ENCODE peak calls at places on chromosome 19, in ten cellular contexts. One of them, this sample, is unnamed.

GRCh38 chr19:9941646-9942045 is 5.3 kb upstream of the OLFM2 start:
- DNase-seq in brain microvascular endothelial cell: no peak
- DNase-seq in mucosa of descending colon: no peak
- DNase-seq in tibial nerve: no peak
- DNase-seq in tibial artery: no peak
- DNase-seq in cardiac fibroblast: peak
- DNase-seq in fibroblast of the aortic adventitia: no peak
- DNase-seq in mesothelial cell of epicardium: no peak
- DNase-seq in kidney epithelial cell: no peak
- DNase-seq in WTC11: no peak
- DNase-seq in this sample: no peak

GRCh38 chr19:41299755-41300089 is 10.2 kb upstream of the CCDC97 start:
- DNase-seq in tibial nerve: peak
- DNase-seq in mucosa of descending colon: no peak
- DNase-seq in WTC11: no peak
- DNase-seq in fibroblast of the aortic adventitia: peak
- DNase-seq in cardiac fibroblast: peak
- DNase-seq in mesothelial cell of epicardium: no peak
- DNase-seq in kidney epithelial cell: no peak
- DNase-seq in brain microvascular endothelial cell: peak
- DNase-seq in tibial artery: peak
- DNase-seq in this sample: no peak

GRCh38 chr19:29372921-29373797 is 152.6 kb upstream of the VSTM2B start:
- DNase-seq in tibial artery: no peak
- DNase-seq in kidney epithelial cell: no peak
- DNase-seq in tibial nerve: no peak
- DNase-seq in cardiac fibroblast: no peak
- DNase-seq in WTC11: no peak
- DNase-seq in mucosa of descending colon: no peak
- DNase-seq in fibroblast of the aortic adventitia: no peak
- DNase-seq in brain microvascular endothelial cell: no peak
- DNase-seq in mesothelial cell of epicardium: no peak
- DNase-seq in this sample: peak

GRCh38 chr19:30881281-30881680 is 468.0 kb downstream of the TSHZ3 start:
- DNase-seq in mucosa of descending colon: no peak
- DNase-seq in WTC11: no peak
- DNase-seq in fibroblast of the aortic adventitia: no peak
- DNase-seq in mesothelial cell of epicardium: no peak
- DNase-seq in cardiac fibroblast: no peak
- DNase-seq in tibial artery: no peak
- DNase-seq in kidney epithelial cell: no peak
- DNase-seq in tibial nerve: no peak
- DNase-seq in brain microvascular endothelial cell: no peak
- DNase-seq in this sample: no peak

GRCh38 chr19:10102787-10103236 is 334 bp upstream of the ANGPTL6 start:
- DNase-seq in WTC11: no peak
- DNase-seq in kidney epithelial cell: no peak
- DNase-seq in mucosa of descending colon: no peak
- DNase-seq in tibial artery: no peak
- DNase-seq in mesothelial cell of epicardium: no peak
- DNase-seq in fibroblast of the aortic adventitia: no peak
- DNase-seq in cardiac fibroblast: no peak
- DNase-seq in tibial nerve: no peak
- DNase-seq in brain microvascular endothelial cell: no peak
- DNase-seq in this sample: no peak

GRCh38 chr19:35316560-35316959 is 12.4 kb upstream of the CD22 start:
- DNase-seq in cardiac fibroblast: no peak
- DNase-seq in tibial artery: no peak
- DNase-seq in mesothelial cell of epicardium: no peak
- DNase-seq in brain microvascular endothelial cell: no peak
- DNase-seq in kidney epithelial cell: no peak
- DNase-seq in WTC11: no peak
- DNase-seq in fibroblast of the aortic adventitia: no peak
- DNase-seq in mucosa of descending colon: no peak
- DNase-seq in tibial nerve: no peak
- DNase-seq in this sample: no peak

GRCh38 chr19:18586311-18586710 is 2.3 kb upstream of the REX1BD start:
- DNase-seq in tibial nerve: no peak
- DNase-seq in WTC11: no peak
- DNase-seq in mesothelial cell of epicardium: no peak
- DNase-seq in cardiac fibroblast: no peak
- DNase-seq in tibial artery: no peak
- DNase-seq in mucosa of descending colon: no peak
- DNase-seq in fibroblast of the aortic adventitia: no peak
- DNase-seq in brain microvascular endothelial cell: no peak
- DNase-seq in kidney epithelial cell: no peak
- DNase-seq in this sample: no peak

GRCh38 chr19:55112781-55113569 is 4.5 kb downstream of the PPP1R12C start:
- DNase-seq in tibial artery: no peak
- DNase-seq in mucosa of descending colon: no peak
- DNase-seq in tibial nerve: no peak
- DNase-seq in brain microvascular endothelial cell: no peak
- DNase-seq in fibroblast of the aortic adventitia: no peak
- DNase-seq in kidney epithelial cell: no peak
- DNase-seq in WTC11: peak
- DNase-seq in cardiac fibroblast: no peak
- DNase-seq in mesothelial cell of epicardium: no peak
- DNase-seq in this sample: no peak

GRCh38 chr19:34269968-34270621 is 15.7 kb downstream of the GARRE1 start:
- DNase-seq in mucosa of descending colon: peak
- DNase-seq in kidney epithelial cell: peak
- DNase-seq in tibial nerve: no peak
- DNase-seq in mesothelial cell of epicardium: no peak
- DNase-seq in WTC11: no peak
- DNase-seq in cardiac fibroblast: peak
- DNase-seq in brain microvascular endothelial cell: peak
- DNase-seq in tibial artery: peak
- DNase-seq in fibroblast of the aortic adventitia: peak
- DNase-seq in this sample: no peak

GRCh38 chr19:18770663-18771327 is 20.3 kb downstream of the COMP start:
- DNase-seq in fibroblast of the aortic adventitia: no peak
- DNase-seq in brain microvascular endothelial cell: no peak
- DNase-seq in tibial artery: no peak
- DNase-seq in mucosa of descending colon: no peak
- DNase-seq in tibial nerve: no peak
- DNase-seq in WTC11: no peak
- DNase-seq in mesothelial cell of epicardium: no peak
- DNase-seq in kidney epithelial cell: no peak
- DNase-seq in cardiac fibroblast: no peak
- DNase-seq in this sample: no peak

DNA sequence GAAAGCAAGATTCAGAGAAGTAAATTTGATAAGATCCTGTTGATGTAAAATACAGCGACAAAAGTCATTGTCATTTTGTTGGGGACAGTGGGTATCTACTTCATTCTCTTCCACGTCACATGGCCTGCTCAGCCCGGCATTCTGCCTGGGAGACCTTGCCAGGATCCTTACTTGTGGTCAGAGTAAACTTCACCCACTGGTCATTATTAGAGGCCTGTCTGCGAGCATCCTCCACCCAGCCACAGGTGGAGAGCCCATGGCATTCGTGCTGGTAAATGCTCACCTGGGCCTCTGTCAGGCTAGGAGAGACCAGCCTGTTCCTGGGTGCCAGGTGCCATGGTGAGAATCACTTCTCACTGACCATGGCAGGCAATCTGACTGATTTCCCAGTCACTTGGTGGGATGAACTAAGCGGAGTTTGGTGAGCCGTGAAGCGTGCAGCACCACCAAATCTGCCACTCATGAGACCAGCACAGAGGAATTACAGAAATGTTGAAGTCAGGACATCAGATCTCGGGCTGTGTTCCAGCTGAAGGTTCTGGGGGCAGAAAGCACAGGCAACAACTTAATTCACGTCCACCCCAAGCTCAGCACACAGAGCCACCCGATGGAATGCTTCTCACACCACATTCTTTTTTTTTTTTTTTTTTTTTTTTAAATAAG is 107.0 kb downstream of the SIPA1L3 start:
- DNase-seq in mesothelial cell of epicardium: no peak
- DNase-seq in WTC11: no peak
- DNase-seq in tibial nerve: no peak
- DNase-seq in mucosa of descending colon: no peak
- DNase-seq in brain microvascular endothelial cell: no peak
- DNase-seq in fibroblast of the aortic adventitia: no peak
- DNase-seq in cardiac fibroblast: no peak
- DNase-seq in tibial artery: no peak
- DNase-seq in kidney epithelial cell: peak
- DNase-seq in this sample: no peak
- TF ChIP-seq CTCF in mesothelial cell of epicardium: no peak
- TF ChIP-seq CTCF in WTC11: no peak
- TF ChIP-seq CTCF in tibial nerve: no peak
- TF ChIP-seq CTCF in mucosa of descending colon: no peak
- TF ChIP-seq CTCF in brain microvascular endothelial cell: no peak
- TF ChIP-seq CTCF in fibroblast of the aortic adventitia: no peak
- TF ChIP-seq CTCF in cardiac fibroblast: no peak
- TF ChIP-seq CTCF in tibial artery: no peak
- TF ChIP-seq CTCF in kidney epithelial cell: no peak
- TF ChIP-seq CTCF in this sample: no peak

DNA sequence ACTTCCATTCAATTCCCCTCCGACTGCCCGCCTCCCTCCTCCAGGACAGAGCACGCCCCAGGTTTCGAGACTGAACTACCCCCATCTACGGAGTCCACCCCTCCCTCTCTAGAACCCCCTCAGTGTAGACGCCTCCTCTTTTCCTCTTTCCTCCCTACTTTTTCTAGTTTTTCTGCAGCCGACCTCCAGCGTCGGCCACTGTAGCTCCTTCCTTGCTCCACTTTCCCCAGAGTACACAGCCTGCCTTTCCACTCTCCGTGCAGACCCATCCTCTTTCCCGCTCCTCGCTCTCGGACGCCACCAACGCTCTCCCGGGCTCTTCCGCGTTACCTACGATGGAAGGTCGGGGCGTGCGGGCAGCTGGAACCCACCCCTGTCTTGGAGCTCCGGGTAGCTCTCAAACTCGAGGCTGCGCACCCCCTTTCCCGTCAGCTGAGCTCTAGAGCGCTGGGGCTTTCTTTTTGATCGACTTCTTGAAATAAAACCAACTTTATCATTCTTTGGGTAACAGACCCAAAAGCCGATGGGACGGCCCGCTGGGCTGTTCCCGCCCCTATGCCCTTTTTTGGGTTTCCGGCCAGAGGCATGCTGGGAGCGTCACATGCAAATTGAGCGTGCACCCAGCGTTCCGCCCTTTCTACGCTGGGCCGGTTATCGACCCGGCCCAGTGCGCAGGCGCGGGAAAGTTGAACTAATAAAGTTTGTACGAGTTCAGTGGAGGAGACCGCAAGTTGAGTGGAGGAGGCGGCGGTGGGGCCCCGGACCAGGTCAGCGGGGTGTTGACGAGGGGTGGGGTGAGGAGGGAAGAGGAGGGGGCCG is at the start of the genes BCL2L12 and IRF3:
- DNase-seq in cardiac fibroblast: peak
- DNase-seq in brain microvascular endothelial cell: peak
- DNase-seq in mucosa of descending colon: peak
- DNase-seq in tibial artery: peak
- DNase-seq in fibroblast of the aortic adventitia: peak
- DNase-seq in tibial nerve: peak
- DNase-seq in kidney epithelial cell: peak
- DNase-seq in mesothelial cell of epicardium: peak
- DNase-seq in WTC11: peak
- DNase-seq in this sample: peak
- TF ChIP-seq CTCF in cardiac fibroblast: no peak
- TF ChIP-seq CTCF in brain microvascular endothelial cell: no peak
- TF ChIP-seq CTCF in mucosa of descending colon: no peak
- TF ChIP-seq CTCF in tibial artery: no peak
- TF ChIP-seq CTCF in fibroblast of the aortic adventitia: no peak
- TF ChIP-seq CTCF in tibial nerve: peak
- TF ChIP-seq CTCF in kidney epithelial cell: no peak
- TF ChIP-seq CTCF in mesothelial cell of epicardium: no peak
- TF ChIP-seq CTCF in WTC11: no peak
- TF ChIP-seq CTCF in this sample: no peak

DNA sequence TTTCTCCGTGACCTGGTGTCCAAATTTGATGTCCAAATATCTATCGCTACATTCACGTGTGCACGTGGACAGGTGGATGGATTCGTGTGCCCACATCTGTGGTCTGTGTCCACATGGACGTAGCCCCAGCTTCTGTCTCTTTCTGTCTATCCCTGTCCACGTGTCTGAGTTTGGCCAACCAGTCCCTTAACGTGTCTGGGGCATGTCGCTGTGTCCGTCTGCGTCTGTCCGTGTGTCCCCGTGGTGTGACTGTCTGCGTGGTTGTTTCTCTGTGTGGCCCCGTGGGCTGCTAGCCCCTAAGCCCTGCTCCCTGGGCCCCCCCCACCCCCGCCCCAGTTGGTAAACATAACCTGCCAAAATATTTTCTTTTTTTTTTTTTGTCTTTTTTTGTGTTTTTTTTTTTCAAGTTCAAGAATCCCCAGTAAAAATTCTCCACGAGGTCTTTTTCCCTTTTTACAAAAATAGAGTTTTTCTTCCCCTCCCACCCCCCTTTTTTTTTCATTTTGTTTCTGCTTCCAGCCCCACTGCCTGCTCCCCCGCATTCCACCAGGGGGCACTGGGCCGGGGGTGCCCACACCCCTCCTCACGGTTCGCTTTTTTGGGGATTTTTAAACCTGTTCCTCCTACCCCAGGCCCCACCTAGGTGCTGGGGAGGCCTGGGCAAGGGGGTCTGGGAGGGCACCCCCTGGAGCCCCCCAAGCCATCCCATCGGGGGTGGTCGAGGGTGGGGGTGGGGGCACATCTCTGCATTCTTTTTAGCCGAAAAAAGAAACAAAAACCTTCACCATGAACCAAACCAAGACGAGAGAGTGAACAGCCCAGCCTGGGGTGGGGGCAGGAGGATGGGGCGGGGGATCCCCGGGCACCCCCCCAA is 18.3 kb downstream of the PRKCSH start:
- DNase-seq in fibroblast of the aortic adventitia: no peak
- DNase-seq in tibial artery: no peak
- DNase-seq in tibial nerve: no peak
- DNase-seq in brain microvascular endothelial cell: no peak
- DNase-seq in cardiac fibroblast: no peak
- DNase-seq in kidney epithelial cell: no peak
- DNase-seq in mesothelial cell of epicardium: no peak
- DNase-seq in WTC11: peak
- DNase-seq in mucosa of descending colon: no peak
- DNase-seq in this sample: no peak
- TF ChIP-seq CTCF in fibroblast of the aortic adventitia: peak
- TF ChIP-seq CTCF in tibial artery: no peak
- TF ChIP-seq CTCF in tibial nerve: no peak
- TF ChIP-seq CTCF in brain microvascular endothelial cell: peak
- TF ChIP-seq CTCF in cardiac fibroblast: peak
- TF ChIP-seq CTCF in kidney epithelial cell: peak
- TF ChIP-seq CTCF in mesothelial cell of epicardium: peak
- TF ChIP-seq CTCF in WTC11: peak
- TF ChIP-seq CTCF in mucosa of descending colon: no peak
- TF ChIP-seq CTCF in this sample: peak

DNA sequence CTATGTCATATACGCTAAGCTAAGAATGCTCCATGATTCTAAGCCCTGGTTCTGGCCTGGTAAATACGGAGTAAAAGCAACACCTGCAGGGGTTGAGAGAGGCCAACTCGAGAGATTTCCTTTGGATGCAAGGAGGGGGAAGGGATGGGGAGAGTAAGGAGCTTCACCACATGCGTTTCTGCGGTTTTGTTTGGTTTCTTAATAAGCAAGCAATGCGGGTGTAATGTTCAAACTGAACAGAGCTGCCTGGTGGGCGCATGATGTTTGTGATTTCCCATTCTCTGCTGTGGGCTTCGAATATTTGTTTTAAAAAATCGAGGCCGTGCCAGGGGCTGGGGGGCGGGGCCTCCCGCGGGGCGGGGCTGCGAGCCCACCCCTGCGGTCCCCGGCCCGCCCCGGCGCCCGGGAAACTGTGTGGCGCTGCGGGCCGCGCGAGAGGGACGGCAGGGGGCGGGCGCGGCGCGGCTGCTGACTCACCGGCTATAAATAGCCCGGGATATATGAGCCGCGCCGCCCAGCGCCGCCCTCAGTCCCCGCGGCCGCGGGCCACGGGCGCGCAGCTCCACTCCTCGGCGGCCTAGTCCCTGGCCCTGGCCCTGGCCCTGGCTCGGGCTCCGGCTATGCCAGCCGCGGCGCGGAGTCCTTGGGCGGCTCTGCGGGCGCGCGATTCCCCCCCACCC is 5.1 kb downstream of the BBC3 start:
- DNase-seq in brain microvascular endothelial cell: peak
- DNase-seq in kidney epithelial cell: no peak
- DNase-seq in mesothelial cell of epicardium: peak
- DNase-seq in tibial artery: peak
- DNase-seq in tibial nerve: peak
- DNase-seq in mucosa of descending colon: peak
- DNase-seq in fibroblast of the aortic adventitia: peak
- DNase-seq in WTC11: peak
- DNase-seq in cardiac fibroblast: peak
- DNase-seq in this sample: peak
- TF ChIP-seq CTCF in brain microvascular endothelial cell: peak
- TF ChIP-seq CTCF in kidney epithelial cell: no peak
- TF ChIP-seq CTCF in mesothelial cell of epicardium: peak
- TF ChIP-seq CTCF in tibial artery: peak
- TF ChIP-seq CTCF in tibial nerve: peak
- TF ChIP-seq CTCF in mucosa of descending colon: peak
- TF ChIP-seq CTCF in fibroblast of the aortic adventitia: peak
- TF ChIP-seq CTCF in WTC11: no peak
- TF ChIP-seq CTCF in cardiac fibroblast: peak
- TF ChIP-seq CTCF in this sample: peak

This sample was measured in type B pancreatic cell.